ENCODE peak calls at places on chromosomes 3 and 15, in seven cellular contexts. One of them, this sample, is unnamed.
A peak's percentile ranks its signal among the peaks of the same experiment; 100 is the strongest.

GRCh38 chr3:129016366-129016724 is 15.2 kb downstream of the EFCC1 start:
- ATAC-seq in A549: peak; percentile 48
- ATAC-seq in activated CD4-positive, CD25-positive, alpha-beta regulatory T cell treated with anti-CD3 and anti-CD28 coated beads, Interleukin-2, amount 50 U/mL, for 24 hours: peak; percentile 71
- ATAC-seq in left cardiac atrium: no peak
- ATAC-seq in GM23338: peak; percentile 35
- ATAC-seq in activated T-cell treated with anti-CD3 and anti-CD28 coated beads, Interleukin-2, amount 50 U/mL, for 72 hours: peak; percentile 83
- ATAC-seq in naive thymus-derived CD8-positive, alpha-beta T cell: peak; percentile 91
- ATAC-seq in this sample: peak; percentile 88

GRCh38 chr3:27903447-27903846 is 181.3 kb upstream of the EOMES start:
- ATAC-seq in GM23338: no peak
- ATAC-seq in activated CD4-positive, CD25-positive, alpha-beta regulatory T cell treated with anti-CD3 and anti-CD28 coated beads, Interleukin-2, amount 50 U/mL, for 24 hours: peak; percentile 42
- ATAC-seq in left cardiac atrium: no peak
- ATAC-seq in A549: no peak
- ATAC-seq in naive thymus-derived CD8-positive, alpha-beta T cell: peak; percentile 55
- ATAC-seq in activated T-cell treated with anti-CD3 and anti-CD28 coated beads, Interleukin-2, amount 50 U/mL, for 72 hours: no peak
- ATAC-seq in this sample: no peak

GRCh38 chr15:56320861-56321260 is 44.4 kb upstream of the TEX9 start:
- ATAC-seq in naive thymus-derived CD8-positive, alpha-beta T cell: no peak
- ATAC-seq in A549: no peak
- ATAC-seq in activated T-cell treated with anti-CD3 and anti-CD28 coated beads, Interleukin-2, amount 50 U/mL, for 72 hours: no peak
- ATAC-seq in activated CD4-positive, CD25-positive, alpha-beta regulatory T cell treated with anti-CD3 and anti-CD28 coated beads, Interleukin-2, amount 50 U/mL, for 24 hours: no peak
- ATAC-seq in GM23338: no peak
- ATAC-seq in left cardiac atrium: no peak
- ATAC-seq in this sample: no peak

GRCh38 chr15:77753238-77753873 is 120.6 kb upstream of the LINGO1 start:
- ATAC-seq in activated T-cell treated with anti-CD3 and anti-CD28 coated beads, Interleukin-2, amount 50 U/mL, for 72 hours: no peak
- ATAC-seq in naive thymus-derived CD8-positive, alpha-beta T cell: no peak
- ATAC-seq in A549: peak; percentile 43
- ATAC-seq in activated CD4-positive, CD25-positive, alpha-beta regulatory T cell treated with anti-CD3 and anti-CD28 coated beads, Interleukin-2, amount 50 U/mL, for 24 hours: no peak
- ATAC-seq in left cardiac atrium: peak; percentile 26
- ATAC-seq in GM23338: peak; percentile 74
- ATAC-seq in this sample: no peak

GRCh38 chr3:172846103-172846561 is 95.6 kb downstream of the ECT2 start:
- ATAC-seq in activated T-cell treated with anti-CD3 and anti-CD28 coated beads, Interleukin-2, amount 50 U/mL, for 72 hours: peak; percentile 85
- ATAC-seq in activated CD4-positive, CD25-positive, alpha-beta regulatory T cell treated with anti-CD3 and anti-CD28 coated beads, Interleukin-2, amount 50 U/mL, for 24 hours: no peak
- ATAC-seq in naive thymus-derived CD8-positive, alpha-beta T cell: no peak
- ATAC-seq in GM23338: no peak
- ATAC-seq in A549: no peak
- ATAC-seq in left cardiac atrium: no peak
- ATAC-seq in this sample: no peak

GRCh38 chr3:98769436-98769835 is 6.3 kb downstream of the ST3GAL6 start:
- ATAC-seq in activated CD4-positive, CD25-positive, alpha-beta regulatory T cell treated with anti-CD3 and anti-CD28 coated beads, Interleukin-2, amount 50 U/mL, for 24 hours: no peak
- ATAC-seq in activated T-cell treated with anti-CD3 and anti-CD28 coated beads, Interleukin-2, amount 50 U/mL, for 72 hours: no peak
- ATAC-seq in GM23338: no peak
- ATAC-seq in A549: no peak
- ATAC-seq in naive thymus-derived CD8-positive, alpha-beta T cell: no peak
- ATAC-seq in left cardiac atrium: peak; percentile 60
- ATAC-seq in this sample: no peak

GRCh38 chr3:48598323-48599076 is 3.4 kb upstream of the COL7A1 start:
- ATAC-seq in left cardiac atrium: peak; percentile 64
- ATAC-seq in naive thymus-derived CD8-positive, alpha-beta T cell: no peak
- ATAC-seq in activated CD4-positive, CD25-positive, alpha-beta regulatory T cell treated with anti-CD3 and anti-CD28 coated beads, Interleukin-2, amount 50 U/mL, for 24 hours: no peak
- ATAC-seq in GM23338: no peak
- ATAC-seq in A549: peak; percentile 3
- ATAC-seq in activated T-cell treated with anti-CD3 and anti-CD28 coated beads, Interleukin-2, amount 50 U/mL, for 72 hours: no peak
- ATAC-seq in this sample: no peak

GRCh38 chr3:67635257-67635656 is 19.2 kb downstream of the SUCLG2 start:
- ATAC-seq in GM23338: no peak
- ATAC-seq in activated T-cell treated with anti-CD3 and anti-CD28 coated beads, Interleukin-2, amount 50 U/mL, for 72 hours: peak; percentile 96
- ATAC-seq in left cardiac atrium: peak; percentile 53
- ATAC-seq in activated CD4-positive, CD25-positive, alpha-beta regulatory T cell treated with anti-CD3 and anti-CD28 coated beads, Interleukin-2, amount 50 U/mL, for 24 hours: peak; percentile 91
- ATAC-seq in A549: peak; percentile 89
- ATAC-seq in naive thymus-derived CD8-positive, alpha-beta T cell: no peak
- ATAC-seq in this sample: no peak

GRCh38 chr15:43516185-43516584 is 1.2 kb upstream of the MAP1A start:
- ATAC-seq in A549: no peak
- ATAC-seq in naive thymus-derived CD8-positive, alpha-beta T cell: no peak
- ATAC-seq in activated T-cell treated with anti-CD3 and anti-CD28 coated beads, Interleukin-2, amount 50 U/mL, for 72 hours: no peak
- ATAC-seq in activated CD4-positive, CD25-positive, alpha-beta regulatory T cell treated with anti-CD3 and anti-CD28 coated beads, Interleukin-2, amount 50 U/mL, for 24 hours: no peak
- ATAC-seq in left cardiac atrium: peak; percentile 75
- ATAC-seq in GM23338: no peak
- ATAC-seq in this sample: no peak

GRCh38 chr3:17753271-17753992 is 11.0 kb upstream of the TBC1D5 start:
- ATAC-seq in activated CD4-positive, CD25-positive, alpha-beta regulatory T cell treated with anti-CD3 and anti-CD28 coated beads, Interleukin-2, amount 50 U/mL, for 24 hours: no peak
- ATAC-seq in left cardiac atrium: peak; percentile 58
- ATAC-seq in A549: no peak
- ATAC-seq in GM23338: no peak
- ATAC-seq in activated T-cell treated with anti-CD3 and anti-CD28 coated beads, Interleukin-2, amount 50 U/mL, for 72 hours: no peak
- ATAC-seq in naive thymus-derived CD8-positive, alpha-beta T cell: no peak
- ATAC-seq in this sample: no peak

GRCh38 chr3:106813742-106814141 is 563.5 kb upstream of the CCDC54 start:
- ATAC-seq in activated CD4-positive, CD25-positive, alpha-beta regulatory T cell treated with anti-CD3 and anti-CD28 coated beads, Interleukin-2, amount 50 U/mL, for 24 hours: no peak
- ATAC-seq in naive thymus-derived CD8-positive, alpha-beta T cell: no peak
- ATAC-seq in A549: no peak
- ATAC-seq in activated T-cell treated with anti-CD3 and anti-CD28 coated beads, Interleukin-2, amount 50 U/mL, for 72 hours: no peak
- ATAC-seq in left cardiac atrium: peak; percentile 51
- ATAC-seq in GM23338: no peak
- ATAC-seq in this sample: no peak

GRCh38 chr15:78148392-78149067 is 632 bp upstream of the IDH3A start:
- ATAC-seq in activated T-cell treated with anti-CD3 and anti-CD28 coated beads, Interleukin-2, amount 50 U/mL, for 72 hours: peak; percentile 3
- ATAC-seq in GM23338: peak; percentile 20
- ATAC-seq in A549: peak; percentile 57
- ATAC-seq in left cardiac atrium: peak; percentile 1
- ATAC-seq in activated CD4-positive, CD25-positive, alpha-beta regulatory T cell treated with anti-CD3 and anti-CD28 coated beads, Interleukin-2, amount 50 U/mL, for 24 hours: peak; percentile 2
- ATAC-seq in naive thymus-derived CD8-positive, alpha-beta T cell: peak; percentile 19
- ATAC-seq in this sample: peak; percentile 5

GRCh38 chr3:58434990-58435389 is 1.4 kb upstream of the PDHB start:
- ATAC-seq in activated T-cell treated with anti-CD3 and anti-CD28 coated beads, Interleukin-2, amount 50 U/mL, for 72 hours: no peak
- ATAC-seq in activated CD4-positive, CD25-positive, alpha-beta regulatory T cell treated with anti-CD3 and anti-CD28 coated beads, Interleukin-2, amount 50 U/mL, for 24 hours: no peak
- ATAC-seq in A549: no peak
- ATAC-seq in GM23338: peak; percentile 68
- ATAC-seq in naive thymus-derived CD8-positive, alpha-beta T cell: no peak
- ATAC-seq in left cardiac atrium: no peak
- ATAC-seq in this sample: no peak

GRCh38 chr3:130539005-130539404 is 22.0 kb downstream of the COL6A6 start:
- ATAC-seq in naive thymus-derived CD8-positive, alpha-beta T cell: no peak
- ATAC-seq in A549: peak; percentile 90
- ATAC-seq in activated CD4-positive, CD25-positive, alpha-beta regulatory T cell treated with anti-CD3 and anti-CD28 coated beads, Interleukin-2, amount 50 U/mL, for 24 hours: no peak
- ATAC-seq in left cardiac atrium: no peak
- ATAC-seq in activated T-cell treated with anti-CD3 and anti-CD28 coated beads, Interleukin-2, amount 50 U/mL, for 72 hours: no peak
- ATAC-seq in GM23338: peak; percentile 92
- ATAC-seq in this sample: no peak

GRCh38 chr3:19075037-19075436 is 73.3 kb upstream of the KCNH8 start:
- ATAC-seq in activated T-cell treated with anti-CD3 and anti-CD28 coated beads, Interleukin-2, amount 50 U/mL, for 72 hours: no peak
- ATAC-seq in GM23338: no peak
- ATAC-seq in naive thymus-derived CD8-positive, alpha-beta T cell: no peak
- ATAC-seq in A549: no peak
- ATAC-seq in left cardiac atrium: no peak
- ATAC-seq in activated CD4-positive, CD25-positive, alpha-beta regulatory T cell treated with anti-CD3 and anti-CD28 coated beads, Interleukin-2, amount 50 U/mL, for 24 hours: no peak
- ATAC-seq in this sample: no peak

GRCh38 chr3:46477756-46478155 is 13.1 kb upstream of the LTF start:
- ATAC-seq in naive thymus-derived CD8-positive, alpha-beta T cell: no peak
- ATAC-seq in GM23338: no peak
- ATAC-seq in A549: no peak
- ATAC-seq in left cardiac atrium: no peak
- ATAC-seq in activated T-cell treated with anti-CD3 and anti-CD28 coated beads, Interleukin-2, amount 50 U/mL, for 72 hours: no peak
- ATAC-seq in activated CD4-positive, CD25-positive, alpha-beta regulatory T cell treated with anti-CD3 and anti-CD28 coated beads, Interleukin-2, amount 50 U/mL, for 24 hours: no peak
- ATAC-seq in this sample: no peak

GRCh38 chr3:52873433-52874159 is 23.8 kb downstream of the STIMATE start:
- ATAC-seq in activated T-cell treated with anti-CD3 and anti-CD28 coated beads, Interleukin-2, amount 50 U/mL, for 72 hours: peak; percentile 53
- ATAC-seq in left cardiac atrium: no peak
- ATAC-seq in naive thymus-derived CD8-positive, alpha-beta T cell: no peak
- ATAC-seq in activated CD4-positive, CD25-positive, alpha-beta regulatory T cell treated with anti-CD3 and anti-CD28 coated beads, Interleukin-2, amount 50 U/mL, for 24 hours: peak; percentile 67
- ATAC-seq in GM23338: peak; percentile 63
- ATAC-seq in A549: peak; percentile 37
- ATAC-seq in this sample: no peak

GRCh38 chr15:42939841-42940240 is 19.3 kb upstream of the TTBK2 start:
- ATAC-seq in GM23338: no peak
- ATAC-seq in activated T-cell treated with anti-CD3 and anti-CD28 coated beads, Interleukin-2, amount 50 U/mL, for 72 hours: no peak
- ATAC-seq in activated CD4-positive, CD25-positive, alpha-beta regulatory T cell treated with anti-CD3 and anti-CD28 coated beads, Interleukin-2, amount 50 U/mL, for 24 hours: no peak
- ATAC-seq in naive thymus-derived CD8-positive, alpha-beta T cell: no peak
- ATAC-seq in left cardiac atrium: no peak
- ATAC-seq in A549: no peak
- ATAC-seq in this sample: no peak

This sample was measured in stimulated activated memory B cell treated with anti-CD40 and anti-IgM and Interleukin-4, amounts not matched to agents 10 μg/mL and 1 μg/mL and 100 μg/mL, for 72 hours.